ENCODE peak calls at places on chromosome 5, in eight cellular contexts. One of them, this sample, is unnamed.

GRCh38 chr5:95730730-95731570 is at the start of gene RHOBTB3:
- DNase-seq in GM12891: peak
- DNase-seq in mesenteric fat pad: peak
- DNase-seq in GM20000: peak
- DNase-seq in activated CD4-positive, alpha-beta T cell treated with anti-CD3 and anti-CD28 coated beads, Interleukin-2, amount 50 U/mL, for 1 hour: peak
- DNase-seq in NCI-H1092: peak
- DNase-seq in NCI-H1417: peak
- DNase-seq in EH: peak
- DNase-seq in this sample: peak

GRCh38 chr5:125717209-125717608 is 706.0 kb upstream of the GRAMD2B start:
- DNase-seq in GM20000: no peak
- DNase-seq in NCI-H1092: no peak
- DNase-seq in mesenteric fat pad: no peak
- DNase-seq in GM12891: no peak
- DNase-seq in NCI-H1417: no peak
- DNase-seq in EH: peak
- DNase-seq in activated CD4-positive, alpha-beta T cell treated with anti-CD3 and anti-CD28 coated beads, Interleukin-2, amount 50 U/mL, for 1 hour: no peak
- DNase-seq in this sample: no peak

GRCh38 chr5:146877783-146878470 is 630 bp downstream of the PPP2R2B start:
- DNase-seq in NCI-H1092: no peak
- DNase-seq in GM12891: no peak
- DNase-seq in GM20000: peak
- DNase-seq in NCI-H1417: peak
- DNase-seq in mesenteric fat pad: no peak
- DNase-seq in EH: peak
- DNase-seq in activated CD4-positive, alpha-beta T cell treated with anti-CD3 and anti-CD28 coated beads, Interleukin-2, amount 50 U/mL, for 1 hour: no peak
- DNase-seq in this sample: no peak

GRCh38 chr5:166401391-166401790 is 1890.1 kb upstream of the WWC1 start:
- DNase-seq in GM20000: no peak
- DNase-seq in EH: no peak
- DNase-seq in GM12891: no peak
- DNase-seq in NCI-H1092: no peak
- DNase-seq in mesenteric fat pad: no peak
- DNase-seq in activated CD4-positive, alpha-beta T cell treated with anti-CD3 and anti-CD28 coated beads, Interleukin-2, amount 50 U/mL, for 1 hour: no peak
- DNase-seq in NCI-H1417: no peak
- DNase-seq in this sample: no peak

GRCh38 chr5:148532962-148533670 is 121.2 kb downstream of the HTR4 start:
- DNase-seq in GM12891: no peak
- DNase-seq in activated CD4-positive, alpha-beta T cell treated with anti-CD3 and anti-CD28 coated beads, Interleukin-2, amount 50 U/mL, for 1 hour: no peak
- DNase-seq in NCI-H1092: no peak
- DNase-seq in mesenteric fat pad: no peak
- DNase-seq in NCI-H1417: no peak
- DNase-seq in EH: no peak
- DNase-seq in GM20000: no peak
- DNase-seq in this sample: no peak

GRCh38 chr5:139915834-139916233 is 120.2 kb downstream of the PSD2 start:
- DNase-seq in EH: no peak
- DNase-seq in NCI-H1092: no peak
- DNase-seq in GM20000: no peak
- DNase-seq in GM12891: no peak
- DNase-seq in activated CD4-positive, alpha-beta T cell treated with anti-CD3 and anti-CD28 coated beads, Interleukin-2, amount 50 U/mL, for 1 hour: no peak
- DNase-seq in NCI-H1417: no peak
- DNase-seq in mesenteric fat pad: no peak
- DNase-seq in this sample: no peak

GRCh38 chr5:139696894-139697658 is 48.9 kb downstream of the CXXC5 start:
- DNase-seq in NCI-H1092: no peak
- DNase-seq in activated CD4-positive, alpha-beta T cell treated with anti-CD3 and anti-CD28 coated beads, Interleukin-2, amount 50 U/mL, for 1 hour: no peak
- DNase-seq in GM20000: no peak
- DNase-seq in GM12891: peak
- DNase-seq in NCI-H1417: peak
- DNase-seq in EH: peak
- DNase-seq in mesenteric fat pad: peak
- DNase-seq in this sample: no peak

GRCh38 chr5:62331921-62332320 is 25.9 kb downstream of the KIF2A start:
- DNase-seq in NCI-H1417: no peak
- DNase-seq in mesenteric fat pad: no peak
- DNase-seq in activated CD4-positive, alpha-beta T cell treated with anti-CD3 and anti-CD28 coated beads, Interleukin-2, amount 50 U/mL, for 1 hour: no peak
- DNase-seq in GM20000: no peak
- DNase-seq in NCI-H1092: no peak
- DNase-seq in GM12891: no peak
- DNase-seq in EH: no peak
- DNase-seq in this sample: no peak

GRCh38 chr5:53362521-53362941 is 117.9 kb upstream of the FST start:
- DNase-seq in activated CD4-positive, alpha-beta T cell treated with anti-CD3 and anti-CD28 coated beads, Interleukin-2, amount 50 U/mL, for 1 hour: no peak
- DNase-seq in GM20000: no peak
- DNase-seq in mesenteric fat pad: no peak
- DNase-seq in EH: peak
- DNase-seq in GM12891: no peak
- DNase-seq in NCI-H1417: no peak
- DNase-seq in NCI-H1092: no peak
- DNase-seq in this sample: no peak

GRCh38 chr5:155085282-155085990 is 71.9 kb downstream of the KIF4B start:
- DNase-seq in GM20000: no peak
- DNase-seq in EH: peak
- DNase-seq in GM12891: no peak
- DNase-seq in NCI-H1092: no peak
- DNase-seq in NCI-H1417: no peak
- DNase-seq in activated CD4-positive, alpha-beta T cell treated with anti-CD3 and anti-CD28 coated beads, Interleukin-2, amount 50 U/mL, for 1 hour: no peak
- DNase-seq in mesenteric fat pad: no peak
- DNase-seq in this sample: no peak

GRCh38 chr5:78182838-78183237 is 111.7 kb downstream of the AP3B1 start:
- DNase-seq in GM12891: no peak
- DNase-seq in GM20000: no peak
- DNase-seq in NCI-H1092: no peak
- DNase-seq in EH: no peak
- DNase-seq in activated CD4-positive, alpha-beta T cell treated with anti-CD3 and anti-CD28 coated beads, Interleukin-2, amount 50 U/mL, for 1 hour: no peak
- DNase-seq in mesenteric fat pad: no peak
- DNase-seq in NCI-H1417: no peak
- DNase-seq in this sample: no peak

GRCh38 chr5:38871790-38872551 is 26.2 kb downstream of the OSMR start:
- DNase-seq in NCI-H1092: no peak
- DNase-seq in activated CD4-positive, alpha-beta T cell treated with anti-CD3 and anti-CD28 coated beads, Interleukin-2, amount 50 U/mL, for 1 hour: no peak
- DNase-seq in GM12891: no peak
- DNase-seq in EH: peak
- DNase-seq in GM20000: no peak
- DNase-seq in NCI-H1417: no peak
- DNase-seq in mesenteric fat pad: no peak
- DNase-seq in this sample: no peak

GRCh38 chr5:57476743-57477142 is 5.9 kb downstream of the ACTBL2 start:
- DNase-seq in GM12891: no peak
- DNase-seq in EH: no peak
- DNase-seq in GM20000: no peak
- DNase-seq in NCI-H1092: no peak
- DNase-seq in activated CD4-positive, alpha-beta T cell treated with anti-CD3 and anti-CD28 coated beads, Interleukin-2, amount 50 U/mL, for 1 hour: no peak
- DNase-seq in mesenteric fat pad: no peak
- DNase-seq in NCI-H1417: no peak
- DNase-seq in this sample: no peak

GRCh38 chr5:158807947-158808346 is 291.8 kb downstream of the EBF1 start:
- DNase-seq in mesenteric fat pad: no peak
- DNase-seq in activated CD4-positive, alpha-beta T cell treated with anti-CD3 and anti-CD28 coated beads, Interleukin-2, amount 50 U/mL, for 1 hour: no peak
- DNase-seq in EH: no peak
- DNase-seq in NCI-H1092: no peak
- DNase-seq in GM20000: no peak
- DNase-seq in NCI-H1417: no peak
- DNase-seq in GM12891: no peak
- DNase-seq in this sample: peak

GRCh38 chr5:133539818-133540217 is 72.5 kb downstream of the FSTL4 start:
- DNase-seq in GM12891: no peak
- DNase-seq in NCI-H1417: no peak
- DNase-seq in activated CD4-positive, alpha-beta T cell treated with anti-CD3 and anti-CD28 coated beads, Interleukin-2, amount 50 U/mL, for 1 hour: no peak
- DNase-seq in EH: no peak
- DNase-seq in NCI-H1092: no peak
- DNase-seq in GM20000: no peak
- DNase-seq in mesenteric fat pad: no peak
- DNase-seq in this sample: no peak

GRCh38 chr5:158246661-158247060 is 387.7 kb upstream of the CLINT1 start:
- DNase-seq in EH: no peak
- DNase-seq in GM12891: no peak
- DNase-seq in NCI-H1092: no peak
- DNase-seq in activated CD4-positive, alpha-beta T cell treated with anti-CD3 and anti-CD28 coated beads, Interleukin-2, amount 50 U/mL, for 1 hour: no peak
- DNase-seq in GM20000: no peak
- DNase-seq in mesenteric fat pad: no peak
- DNase-seq in NCI-H1417: no peak
- DNase-seq in this sample: no peak

GRCh38 chr5:3153906-3154305 is 402.4 kb upstream of the IRX2 start:
- DNase-seq in GM20000: no peak
- DNase-seq in NCI-H1417: no peak
- DNase-seq in EH: no peak
- DNase-seq in GM12891: no peak
- DNase-seq in NCI-H1092: no peak
- DNase-seq in activated CD4-positive, alpha-beta T cell treated with anti-CD3 and anti-CD28 coated beads, Interleukin-2, amount 50 U/mL, for 1 hour: no peak
- DNase-seq in mesenteric fat pad: no peak
- DNase-seq in this sample: no peak

GRCh38 chr5:163104496-163104895 is 332.9 kb upstream of the CCNG1 start:
- DNase-seq in GM20000: no peak
- DNase-seq in mesenteric fat pad: no peak
- DNase-seq in EH: no peak
- DNase-seq in activated CD4-positive, alpha-beta T cell treated with anti-CD3 and anti-CD28 coated beads, Interleukin-2, amount 50 U/mL, for 1 hour: no peak
- DNase-seq in GM12891: no peak
- DNase-seq in NCI-H1092: no peak
- DNase-seq in NCI-H1417: no peak
- DNase-seq in this sample: peak

GRCh38 chr5:122323132-122323548 is 11.1 kb downstream of the SNCAIP start:
- DNase-seq in mesenteric fat pad: no peak
- DNase-seq in EH: no peak
- DNase-seq in GM20000: no peak
- DNase-seq in NCI-H1417: no peak
- DNase-seq in NCI-H1092: no peak
- DNase-seq in activated CD4-positive, alpha-beta T cell treated with anti-CD3 and anti-CD28 coated beads, Interleukin-2, amount 50 U/mL, for 1 hour: no peak
- DNase-seq in GM12891: no peak
- DNase-seq in this sample: no peak

GRCh38 chr5:76610196-76610595 is 13.0 kb downstream of the F2RL2 start:
- DNase-seq in GM12891: no peak
- DNase-seq in mesenteric fat pad: no peak
- DNase-seq in activated CD4-positive, alpha-beta T cell treated with anti-CD3 and anti-CD28 coated beads, Interleukin-2, amount 50 U/mL, for 1 hour: no peak
- DNase-seq in EH: peak
- DNase-seq in NCI-H1417: no peak
- DNase-seq in GM20000: no peak
- DNase-seq in NCI-H1092: no peak
- DNase-seq in this sample: no peak

GRCh38 chr5:10988637-10989036 is 227.6 kb upstream of the DAP start:
- DNase-seq in mesenteric fat pad: no peak
- DNase-seq in activated CD4-positive, alpha-beta T cell treated with anti-CD3 and anti-CD28 coated beads, Interleukin-2, amount 50 U/mL, for 1 hour: no peak
- DNase-seq in NCI-H1092: no peak
- DNase-seq in NCI-H1417: no peak
- DNase-seq in GM20000: no peak
- DNase-seq in EH: no peak
- DNase-seq in GM12891: no peak
- DNase-seq in this sample: no peak

GRCh38 chr5:150780816-150781221 is 2.3 kb downstream of the SMIM3 start:
- DNase-seq in mesenteric fat pad: no peak
- DNase-seq in GM12891: no peak
- DNase-seq in activated CD4-positive, alpha-beta T cell treated with anti-CD3 and anti-CD28 coated beads, Interleukin-2, amount 50 U/mL, for 1 hour: no peak
- DNase-seq in NCI-H1092: no peak
- DNase-seq in NCI-H1417: no peak
- DNase-seq in GM20000: no peak
- DNase-seq in EH: peak
- DNase-seq in this sample: peak

GRCh38 chr5:110159202-110159601 is 469.5 kb downstream of the MAN2A1 start:
- DNase-seq in mesenteric fat pad: no peak
- DNase-seq in NCI-H1417: no peak
- DNase-seq in NCI-H1092: no peak
- DNase-seq in GM20000: no peak
- DNase-seq in GM12891: no peak
- DNase-seq in activated CD4-positive, alpha-beta T cell treated with anti-CD3 and anti-CD28 coated beads, Interleukin-2, amount 50 U/mL, for 1 hour: no peak
- DNase-seq in EH: peak
- DNase-seq in this sample: no peak

GRCh38 chr5:68456756-68457217 is 241.2 kb downstream of the PIK3R1 start:
- DNase-seq in GM20000: no peak
- DNase-seq in GM12891: no peak
- DNase-seq in NCI-H1092: no peak
- DNase-seq in activated CD4-positive, alpha-beta T cell treated with anti-CD3 and anti-CD28 coated beads, Interleukin-2, amount 50 U/mL, for 1 hour: no peak
- DNase-seq in NCI-H1417: no peak
- DNase-seq in EH: peak
- DNase-seq in mesenteric fat pad: no peak
- DNase-seq in this sample: no peak

GRCh38 chr5:66255702-66256101 is 111.6 kb downstream of the SREK1 start:
- DNase-seq in GM12891: no peak
- DNase-seq in NCI-H1417: no peak
- DNase-seq in EH: no peak
- DNase-seq in mesenteric fat pad: no peak
- DNase-seq in NCI-H1092: no peak
- DNase-seq in GM20000: no peak
- DNase-seq in activated CD4-positive, alpha-beta T cell treated with anti-CD3 and anti-CD28 coated beads, Interleukin-2, amount 50 U/mL, for 1 hour: no peak
- DNase-seq in this sample: peak

GRCh38 chr5:156475831-156476551 is 149.0 kb downstream of the SGCD start:
- DNase-seq in activated CD4-positive, alpha-beta T cell treated with anti-CD3 and anti-CD28 coated beads, Interleukin-2, amount 50 U/mL, for 1 hour: no peak
- DNase-seq in NCI-H1417: no peak
- DNase-seq in GM20000: no peak
- DNase-seq in EH: peak
- DNase-seq in NCI-H1092: no peak
- DNase-seq in mesenteric fat pad: no peak
- DNase-seq in GM12891: no peak
- DNase-seq in this sample: peak

GRCh38 chr5:150469718-150470470 is 20.4 kb upstream of the RPS14 start:
- DNase-seq in mesenteric fat pad: no peak
- DNase-seq in GM20000: no peak
- DNase-seq in NCI-H1417: no peak
- DNase-seq in GM12891: no peak
- DNase-seq in activated CD4-positive, alpha-beta T cell treated with anti-CD3 and anti-CD28 coated beads, Interleukin-2, amount 50 U/mL, for 1 hour: no peak
- DNase-seq in NCI-H1092: no peak
- DNase-seq in EH: peak
- DNase-seq in this sample: no peak

GRCh38 chr5:61783481-61783880 is 451.4 kb downstream of the ZSWIM6 start:
- DNase-seq in activated CD4-positive, alpha-beta T cell treated with anti-CD3 and anti-CD28 coated beads, Interleukin-2, amount 50 U/mL, for 1 hour: no peak
- DNase-seq in GM20000: no peak
- DNase-seq in mesenteric fat pad: no peak
- DNase-seq in NCI-H1417: no peak
- DNase-seq in EH: no peak
- DNase-seq in GM12891: no peak
- DNase-seq in NCI-H1092: no peak
- DNase-seq in this sample: no peak

GRCh38 chr5:140041492-140042421 is 1.3 kb downstream of the NRG2 start:
- DNase-seq in GM12891: no peak
- DNase-seq in NCI-H1417: peak
- DNase-seq in NCI-H1092: no peak
- DNase-seq in activated CD4-positive, alpha-beta T cell treated with anti-CD3 and anti-CD28 coated beads, Interleukin-2, amount 50 U/mL, for 1 hour: no peak
- DNase-seq in GM20000: peak
- DNase-seq in mesenteric fat pad: no peak
- DNase-seq in EH: peak
- DNase-seq in this sample: no peak

GRCh38 chr5:111066261-111066938 is 5.1 kb upstream of the TSLP start:
- DNase-seq in NCI-H1417: no peak
- DNase-seq in GM20000: no peak
- DNase-seq in EH: no peak
- DNase-seq in activated CD4-positive, alpha-beta T cell treated with anti-CD3 and anti-CD28 coated beads, Interleukin-2, amount 50 U/mL, for 1 hour: no peak
- DNase-seq in mesenteric fat pad: no peak
- DNase-seq in NCI-H1092: no peak
- DNase-seq in GM12891: no peak
- DNase-seq in this sample: no peak

GRCh38 chr5:41399840-41400239 is 110.6 kb downstream of the PLCXD3 start:
- DNase-seq in GM12891: no peak
- DNase-seq in GM20000: no peak
- DNase-seq in NCI-H1417: no peak
- DNase-seq in activated CD4-positive, alpha-beta T cell treated with anti-CD3 and anti-CD28 coated beads, Interleukin-2, amount 50 U/mL, for 1 hour: no peak
- DNase-seq in mesenteric fat pad: no peak
- DNase-seq in NCI-H1092: no peak
- DNase-seq in EH: no peak
- DNase-seq in this sample: no peak

GRCh38 chr5:178194026-178194425 is 6.9 kb upstream of the GMCL2 start:
- DNase-seq in activated CD4-positive, alpha-beta T cell treated with anti-CD3 and anti-CD28 coated beads, Interleukin-2, amount 50 U/mL, for 1 hour: no peak
- DNase-seq in mesenteric fat pad: no peak
- DNase-seq in GM20000: no peak
- DNase-seq in GM12891: no peak
- DNase-seq in NCI-H1417: no peak
- DNase-seq in EH: no peak
- DNase-seq in NCI-H1092: no peak
- DNase-seq in this sample: peak

This sample was measured in MV-4-11.